ENCODE peak calls at places on chromosomes 7 and 10, in ten cellular contexts. N, B, S, T, X, I, L, P, K and R are unnamed samples.

GRCh38 chr10:111128331-111129167 is 51.7 kb downstream of the ADRA2A start:
- DNase-seq in N (no peak), T (no peak), K (peak; percentile 56), P (no peak), I (no peak), S (peak; percentile 25), B (no peak), X (peak; percentile 50), L (no peak), R (peak; percentile 52)

GRCh38 chr10:106563384-106563783 is 601.1 kb downstream of the SORCS1 start:
- DNase-seq in K (no peak), B (no peak), T (no peak), P (no peak), I (no peak), S (no peak), X (no peak), L (no peak), N (no peak), R (no peak)

GRCh38 chr7:123494193-123494796 is 40.1 kb downstream of the IQUB start:
- DNase-seq in L (no peak), P (no peak), N (no peak), B (peak; percentile 13), T (peak; percentile 13), K (no peak), S (no peak), I (no peak), X (no peak), R (peak; percentile 27)

GRCh38 chr7:46854958-46855473 is 726.9 kb downstream of the TNS3 start:
- DNase-seq in S (no peak), X (no peak), N (no peak), K (no peak), T (no peak), B (no peak), I (no peak), L (no peak), P (no peak), R (no peak)

GRCh38 chr10:130580975-130581374 is 444.8 kb downstream of the GLRX3 start:
- DNase-seq in I (no peak), T (no peak), N (no peak), X (no peak), K (no peak), S (no peak), L (no peak), P (no peak), B (no peak), R (no peak)

GRCh38 chr10:8095962-8096361 is 41.5 kb downstream of the GATA3 start:
- DNase-seq in X (no peak), I (no peak), B (no peak), P (no peak), N (no peak), S (no peak), T (peak; percentile 52), K (no peak), L (no peak), R (no peak)

GRCh38 chr10:119489572-119490326 is 52.8 kb downstream of the RGS10 start:
- DNase-seq in I (peak; percentile 36), S (no peak), B (peak; percentile 43), K (no peak), N (peak; percentile 47), P (no peak), X (peak; percentile 93), L (no peak), T (peak; percentile 85), R (peak; percentile 9)

GRCh38 chr10:86295351-86295750 is 71.2 kb downstream of the GRID1 start:
- DNase-seq in T (no peak), L (no peak), S (no peak), B (no peak), N (no peak), P (no peak), K (no peak), X (peak; percentile 23), I (no peak), R (no peak)

GRCh38 chr7:40194743-40195142 is 59.9 kb downstream of the SUGCT start:
- DNase-seq in K (no peak), X (no peak), B (no peak), P (no peak), T (no peak), L (peak; percentile 50), N (no peak), I (no peak), S (no peak), R (no peak)

GRCh38 chr10:96719205-96719604 is 1.1 kb downstream of the PIK3AP1 start:
- DNase-seq in L (no peak), S (no peak), P (no peak), T (no peak), B (no peak), N (no peak), X (no peak), I (no peak), K (no peak), R (peak; percentile 19)

GRCh38 chr10:129151281-129151680 is 315.8 kb upstream of the MGMT start:
- DNase-seq in I (no peak), K (no peak), X (no peak), P (no peak), T (no peak), L (no peak), S (no peak), B (no peak), N (no peak), R (no peak)

GRCh38 chr10:77713506-77714280 is 76.1 kb upstream of the KCNMA1 start:
- DNase-seq in B (no peak), T (no peak), I (no peak), P (no peak), N (no peak), S (no peak), K (no peak), X (no peak), L (no peak), R (no peak)

GRCh38 chr10:77715536-77715935 is 77.9 kb upstream of the KCNMA1 start:
- DNase-seq in N (no peak), X (no peak), P (no peak), L (no peak), B (no peak), S (no peak), K (no peak), T (no peak), I (no peak), R (no peak)

GRCh38 chr10:77716943-77717735 is 79.5 kb upstream of the KCNMA1 start:
- DNase-seq in T (no peak), L (no peak), N (no peak), B (no peak), K (no peak), X (peak; percentile 66), S (no peak), P (no peak), I (no peak), R (no peak)

GRCh38 chr10:77712207-77712606 is 74.6 kb upstream of the KCNMA1 start:
- DNase-seq in B (no peak), L (no peak), S (no peak), I (no peak), N (no peak), K (no peak), P (no peak), X (peak; percentile 51), T (no peak), R (no peak)

DNA sequence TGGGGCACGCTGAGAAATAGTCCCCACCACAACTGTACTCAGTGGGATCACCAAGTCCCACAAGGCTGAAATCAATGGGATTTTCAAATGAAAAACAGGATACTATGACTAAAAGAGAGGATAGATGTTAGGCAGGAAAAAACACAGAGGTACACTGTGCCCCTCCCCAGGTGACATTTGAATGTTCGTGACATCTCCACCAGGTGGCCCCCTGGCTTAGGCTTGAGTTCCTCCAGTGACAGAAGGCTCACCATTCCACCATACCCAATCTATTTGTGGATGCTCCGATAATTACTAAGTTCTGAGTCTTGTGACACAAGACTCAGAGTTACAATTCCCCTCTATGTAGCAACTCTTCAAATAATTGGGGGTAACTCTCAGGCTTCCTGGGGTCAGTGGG is 77.5 kb upstream of the KCNMA1 start:
- DNase-seq in N (peak; percentile 11), X (peak; percentile 67), T (no peak), I (no peak), B (no peak), K (no peak), L (no peak), P (no peak), S (no peak), R (no peak)
- TF ChIP-seq CTCF in N (no peak), X (peak; percentile 69), T (peak; percentile 51), I (peak; percentile 16), B (peak; percentile 14), K (no peak), L (no peak), P (no peak), S (no peak), R (no peak)

DNA sequence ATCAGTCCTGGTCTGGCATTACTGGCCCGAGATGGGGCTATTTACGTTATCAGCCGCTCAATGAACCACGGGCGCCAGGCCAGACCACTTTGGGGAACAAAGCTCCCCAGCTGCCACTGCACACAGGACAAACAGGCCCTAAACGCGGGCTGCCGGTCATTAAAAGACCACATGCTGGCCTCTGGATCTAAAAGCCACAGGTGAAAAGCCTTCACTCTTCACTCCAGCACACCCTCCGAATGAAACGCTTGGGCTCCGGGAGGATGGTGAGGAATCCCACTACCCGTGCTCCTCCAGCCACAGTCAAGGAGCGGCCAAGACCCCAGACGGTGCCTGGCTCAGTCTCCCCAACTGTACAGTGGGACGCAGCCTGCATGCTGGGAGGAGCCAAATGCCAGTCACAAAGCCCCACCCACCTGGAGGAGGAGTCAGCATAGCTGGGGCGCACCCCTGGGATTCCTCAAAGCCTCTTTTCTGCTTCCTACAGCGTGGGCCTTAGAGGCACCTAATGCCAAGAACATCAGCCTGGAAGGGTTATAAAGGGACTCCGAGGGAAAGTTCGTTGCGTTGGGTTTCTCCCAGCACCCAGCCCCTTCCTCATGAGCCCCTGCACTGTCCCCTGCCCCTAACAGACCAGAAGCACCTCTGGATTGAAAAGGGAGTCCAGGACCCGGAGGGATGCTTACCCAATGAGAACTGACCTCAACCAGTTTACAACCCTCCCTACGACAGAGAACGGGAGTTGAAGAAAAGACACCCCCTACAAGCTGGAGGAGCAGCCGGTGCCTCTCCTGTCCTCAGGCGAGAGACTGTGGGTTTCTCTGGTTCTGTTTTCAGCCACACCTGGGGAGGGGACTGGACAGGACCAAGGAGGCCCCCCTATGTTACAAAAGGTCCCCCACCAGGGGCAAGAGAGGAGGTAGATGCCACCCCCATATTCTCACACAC is 4.7 kb downstream of the PDGFA start:
- DNase-seq in X (peak; percentile 85), I (no peak), S (no peak), T (peak; percentile 33), K (peak; percentile 80), L (no peak), B (peak; percentile 78), P (no peak), N (no peak), R (peak; percentile 78)
- H3K27ac ChIP-seq in X (no peak overlapping the region), I (peak overlapping the region; percentile 51), S (peak overlapping the region; percentile 82), T (no peak overlapping the region), K (peak overlapping the region; percentile 56), L (no peak overlapping the region), B (peak overlapping the region; percentile 97), P (peak overlapping the region; percentile 99), N (no peak overlapping the region), R (peak overlapping the region; percentile 94)

GRCh38 chr10:93065675-93066543 is 5.3 kb downstream of the CYP26C1 start:
- DNase-seq in B (no peak), I (no peak), L (no peak), S (no peak), N (no peak), P (no peak), T (no peak), K (no peak), X (peak; percentile 85), R (no peak)
- H3K4me3 ChIP-seq in B (no peak overlapping the region), I (peak overlapping the region; percentile 40), L (peak overlapping the region; percentile 22), S (no peak overlapping the region), N (no peak overlapping the region), P (no peak overlapping the region), T (no peak overlapping the region), K (no peak overlapping the region), X (peak overlapping the region; percentile 71), R (no peak overlapping the region)

GRCh38 chr7:130721486-130722277 is 12.3 kb downstream of the KLF14 start:
- DNase-seq in X (peak; percentile 92), P (peak; percentile 57), K (peak; percentile 76), B (peak; percentile 55), I (peak; percentile 69), S (peak; percentile 34), L (peak; percentile 7), T (peak; percentile 11), N (peak; percentile 26), R (peak; percentile 86)
- TF ChIP-seq CTCF in X (peak; percentile 83), P (peak; percentile 58), K (peak; percentile 66), B (peak; percentile 45), I (peak; percentile 85), S (peak; percentile 48), L (peak; percentile 71), T (peak; percentile 38), N (no peak), R (peak; percentile 71)